ENCODE peak calls at places on chromosome 18, in seven cellular contexts. One of them, this sample, is unnamed.

GRCh38 chr18:21997207-21998143 is 171.9 kb upstream of the GATA6 start:
- DNase-seq in CD8-positive, alpha-beta memory T cell: no peak
- DNase-seq in HL-60: peak; percentile 69
- DNase-seq in stomach: no peak
- DNase-seq in CD4-positive, alpha-beta T cell: no peak
- DNase-seq in Panc1: peak; percentile 46
- DNase-seq in IMR-90: peak; percentile 42
- DNase-seq in this sample: no peak

GRCh38 chr18:51345848-51346391 is 148.4 kb upstream of the MEX3C start:
- DNase-seq in CD8-positive, alpha-beta memory T cell: no peak
- DNase-seq in HL-60: no peak
- DNase-seq in stomach: no peak
- DNase-seq in CD4-positive, alpha-beta T cell: no peak
- DNase-seq in Panc1: no peak
- DNase-seq in IMR-90: no peak
- DNase-seq in this sample: no peak

GRCh38 chr18:39494211-39494896 is 1928.8 kb upstream of the CELF4 start:
- DNase-seq in CD8-positive, alpha-beta memory T cell: no peak
- DNase-seq in HL-60: no peak
- DNase-seq in stomach: no peak
- DNase-seq in CD4-positive, alpha-beta T cell: no peak
- DNase-seq in Panc1: no peak
- DNase-seq in IMR-90: no peak
- DNase-seq in this sample: no peak

GRCh38 chr18:74498712-74499629 is 2.8 kb downstream of the CNDP2 start:
- DNase-seq in CD8-positive, alpha-beta memory T cell: peak; percentile 68
- DNase-seq in HL-60: peak; percentile 92
- DNase-seq in stomach: peak; percentile 72
- DNase-seq in CD4-positive, alpha-beta T cell: peak; percentile 68
- DNase-seq in Panc1: no peak
- DNase-seq in IMR-90: no peak
- DNase-seq in this sample: peak; percentile 86

GRCh38 chr18:79902640-79903039 is 48.8 kb downstream of the SLC66A2 start:
- DNase-seq in CD8-positive, alpha-beta memory T cell: no peak
- DNase-seq in HL-60: no peak
- DNase-seq in stomach: no peak
- DNase-seq in CD4-positive, alpha-beta T cell: no peak
- DNase-seq in Panc1: no peak
- DNase-seq in IMR-90: no peak
- DNase-seq in this sample: peak; percentile 43

GRCh38 chr18:32613821-32614220 is 143.1 kb upstream of the GAREM1 start:
- DNase-seq in CD8-positive, alpha-beta memory T cell: no peak
- DNase-seq in HL-60: no peak
- DNase-seq in stomach: no peak
- DNase-seq in CD4-positive, alpha-beta T cell: no peak
- DNase-seq in Panc1: no peak
- DNase-seq in IMR-90: no peak
- DNase-seq in this sample: no peak

GRCh38 chr18:28793911-28794310 is 617.0 kb upstream of the CDH2 start:
- DNase-seq in CD8-positive, alpha-beta memory T cell: no peak
- DNase-seq in HL-60: no peak
- DNase-seq in stomach: no peak
- DNase-seq in CD4-positive, alpha-beta T cell: no peak
- DNase-seq in Panc1: no peak
- DNase-seq in IMR-90: no peak
- DNase-seq in this sample: no peak

GRCh38 chr18:32271649-32272324 is 81.9 kb downstream of the MEP1B start:
- DNase-seq in CD8-positive, alpha-beta memory T cell: no peak
- DNase-seq in HL-60: peak; percentile 25
- DNase-seq in stomach: no peak
- DNase-seq in CD4-positive, alpha-beta T cell: no peak
- DNase-seq in Panc1: peak; percentile 5
- DNase-seq in IMR-90: peak; percentile 55
- DNase-seq in this sample: no peak

GRCh38 chr18:5159080-5159479 is 38.0 kb downstream of the AKAIN1 start:
- DNase-seq in CD8-positive, alpha-beta memory T cell: no peak
- DNase-seq in HL-60: no peak
- DNase-seq in stomach: no peak
- DNase-seq in CD4-positive, alpha-beta T cell: peak; percentile 3
- DNase-seq in Panc1: no peak
- DNase-seq in IMR-90: no peak
- DNase-seq in this sample: no peak

GRCh38 chr18:42048150-42048549 is 93.1 kb downstream of the PIK3C3 start:
- DNase-seq in CD8-positive, alpha-beta memory T cell: no peak
- DNase-seq in HL-60: peak; percentile 66
- DNase-seq in stomach: no peak
- DNase-seq in CD4-positive, alpha-beta T cell: no peak
- DNase-seq in Panc1: no peak
- DNase-seq in IMR-90: peak; percentile 93
- DNase-seq in this sample: no peak

GRCh38 chr18:28735731-28736130 is 558.8 kb upstream of the CDH2 start:
- DNase-seq in CD8-positive, alpha-beta memory T cell: no peak
- DNase-seq in HL-60: no peak
- DNase-seq in stomach: no peak
- DNase-seq in CD4-positive, alpha-beta T cell: no peak
- DNase-seq in Panc1: no peak
- DNase-seq in IMR-90: peak; percentile 89
- DNase-seq in this sample: no peak

GRCh38 chr18:31740180-31740579 is 20.5 kb downstream of the SLC25A52 start:
- DNase-seq in CD8-positive, alpha-beta memory T cell: no peak
- DNase-seq in HL-60: no peak
- DNase-seq in stomach: peak; percentile 39
- DNase-seq in CD4-positive, alpha-beta T cell: no peak
- DNase-seq in Panc1: no peak
- DNase-seq in IMR-90: no peak
- DNase-seq in this sample: no peak

GRCh38 chr18:59388180-59388579 is 29.1 kb upstream of the LMAN1 start:
- DNase-seq in CD8-positive, alpha-beta memory T cell: no peak
- DNase-seq in HL-60: no peak
- DNase-seq in stomach: no peak
- DNase-seq in CD4-positive, alpha-beta T cell: no peak
- DNase-seq in Panc1: no peak
- DNase-seq in IMR-90: no peak
- DNase-seq in this sample: no peak

GRCh38 chr18:22504251-22504650 is 86.5 kb upstream of the CTAGE1 start:
- DNase-seq in CD8-positive, alpha-beta memory T cell: no peak
- DNase-seq in HL-60: no peak
- DNase-seq in stomach: no peak
- DNase-seq in CD4-positive, alpha-beta T cell: no peak
- DNase-seq in Panc1: no peak
- DNase-seq in IMR-90: no peak
- DNase-seq in this sample: no peak

DNA sequence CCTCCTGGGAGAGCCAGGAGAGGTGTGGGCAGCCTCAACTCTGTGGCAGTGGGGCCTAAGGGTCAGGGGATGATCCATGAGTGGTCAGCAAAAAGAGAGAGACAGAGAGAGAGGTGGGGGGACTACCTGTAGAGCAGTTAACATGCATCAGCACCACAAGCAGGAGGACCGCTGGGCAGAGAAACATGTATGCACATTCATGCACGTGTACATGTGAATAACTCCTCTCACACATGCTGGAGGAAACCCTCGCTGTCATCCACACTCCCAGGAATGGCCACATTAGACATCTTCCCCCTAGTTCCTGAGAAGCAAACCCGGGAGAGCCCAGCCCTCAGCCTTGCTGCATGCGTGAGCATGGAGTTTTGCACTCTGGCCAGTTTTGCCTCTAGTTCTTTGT is 166.1 kb downstream of the SMAD7 start:
- DNase-seq in CD8-positive, alpha-beta memory T cell: no peak
- DNase-seq in HL-60: no peak
- DNase-seq in stomach: no peak
- DNase-seq in CD4-positive, alpha-beta T cell: no peak
- DNase-seq in Panc1: no peak
- DNase-seq in IMR-90: no peak
- DNase-seq in this sample: no peak
- H3K27ac ChIP-seq in CD8-positive, alpha-beta memory T cell: no peak overlapping the region
- H3K27ac ChIP-seq in HL-60: no peak overlapping the region
- H3K27ac ChIP-seq in stomach: peak overlapping the region; percentile 12
- H3K27ac ChIP-seq in CD4-positive, alpha-beta T cell: no peak overlapping the region
- H3K27ac ChIP-seq in Panc1: no peak overlapping the region
- H3K27ac ChIP-seq in IMR-90: no peak overlapping the region
- H3K27ac ChIP-seq in this sample: no peak overlapping the region

DNA sequence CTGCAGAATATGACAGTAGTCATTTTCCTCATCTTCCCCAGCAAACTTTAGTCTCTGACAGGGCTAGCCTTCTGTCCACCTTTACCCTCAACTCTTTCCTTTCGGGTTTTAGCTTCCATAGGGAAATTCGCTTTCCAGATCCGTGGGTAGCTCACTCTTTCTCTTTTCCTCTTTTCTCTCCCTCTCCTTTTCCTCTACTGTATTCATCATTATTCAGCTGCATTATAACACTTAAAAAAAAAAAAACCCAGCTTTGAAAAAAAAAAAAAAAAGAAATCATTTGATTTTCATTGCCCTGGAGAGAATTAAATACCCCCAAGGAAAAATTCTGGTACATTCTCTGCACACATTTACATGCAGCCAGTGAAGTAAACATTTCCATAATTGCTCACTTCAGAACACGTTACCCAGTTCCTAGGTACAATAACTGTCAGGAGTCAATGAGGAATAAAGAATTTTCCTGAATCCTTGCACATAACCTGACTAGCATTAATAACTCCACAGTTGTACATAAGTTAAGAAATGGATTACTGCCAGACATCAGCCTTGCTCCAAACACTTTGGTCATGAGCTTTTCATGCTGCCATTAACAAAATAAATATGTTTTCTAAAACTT is 63.5 kb downstream of the ZNF521 start:
- DNase-seq in CD8-positive, alpha-beta memory T cell: no peak
- DNase-seq in HL-60: no peak
- DNase-seq in stomach: no peak
- DNase-seq in CD4-positive, alpha-beta T cell: no peak
- DNase-seq in Panc1: no peak
- DNase-seq in IMR-90: no peak
- DNase-seq in this sample: no peak
- H3K27ac ChIP-seq in CD8-positive, alpha-beta memory T cell: no peak overlapping the region
- H3K27ac ChIP-seq in HL-60: no peak overlapping the region
- H3K27ac ChIP-seq in stomach: no peak overlapping the region
- H3K27ac ChIP-seq in CD4-positive, alpha-beta T cell: no peak overlapping the region
- H3K27ac ChIP-seq in Panc1: no peak overlapping the region
- H3K27ac ChIP-seq in IMR-90: no peak overlapping the region
- H3K27ac ChIP-seq in this sample: no peak overlapping the region

GRCh38 chr18:75874401-75875093 is 447.0 kb upstream of the SMIM21 start:
- DNase-seq in CD8-positive, alpha-beta memory T cell: no peak
- DNase-seq in HL-60: no peak
- DNase-seq in stomach: no peak
- DNase-seq in CD4-positive, alpha-beta T cell: no peak
- DNase-seq in Panc1: no peak
- DNase-seq in IMR-90: no peak
- DNase-seq in this sample: no peak
- H3K27ac ChIP-seq in CD8-positive, alpha-beta memory T cell: no peak overlapping the region
- H3K27ac ChIP-seq in HL-60: no peak overlapping the region
- H3K27ac ChIP-seq in stomach: peak overlapping the region; percentile 34
- H3K27ac ChIP-seq in CD4-positive, alpha-beta T cell: no peak overlapping the region
- H3K27ac ChIP-seq in Panc1: no peak overlapping the region
- H3K27ac ChIP-seq in IMR-90: no peak overlapping the region
- H3K27ac ChIP-seq in this sample: peak overlapping the region; percentile 56

GRCh38 chr18:57533901-57534300 is 52.6 kb downstream of the FECH start:
- DNase-seq in CD8-positive, alpha-beta memory T cell: no peak
- DNase-seq in HL-60: no peak
- DNase-seq in stomach: no peak
- DNase-seq in CD4-positive, alpha-beta T cell: no peak
- DNase-seq in Panc1: no peak
- DNase-seq in IMR-90: no peak
- DNase-seq in this sample: no peak

GRCh38 chr18:57533399-57533884 is 53.1 kb downstream of the FECH start:
- DNase-seq in CD8-positive, alpha-beta memory T cell: no peak
- DNase-seq in HL-60: no peak
- DNase-seq in stomach: no peak
- DNase-seq in CD4-positive, alpha-beta T cell: no peak
- DNase-seq in Panc1: no peak
- DNase-seq in IMR-90: peak; percentile 3
- DNase-seq in this sample: no peak

GRCh38 chr18:57534535-57534934 is 52.0 kb downstream of the FECH start:
- DNase-seq in CD8-positive, alpha-beta memory T cell: no peak
- DNase-seq in HL-60: no peak
- DNase-seq in stomach: no peak
- DNase-seq in CD4-positive, alpha-beta T cell: no peak
- DNase-seq in Panc1: no peak
- DNase-seq in IMR-90: no peak
- DNase-seq in this sample: no peak

GRCh38 chr18:57529151-57529550 is 57.4 kb downstream of the FECH start:
- DNase-seq in CD8-positive, alpha-beta memory T cell: no peak
- DNase-seq in HL-60: no peak
- DNase-seq in stomach: no peak
- DNase-seq in CD4-positive, alpha-beta T cell: no peak
- DNase-seq in Panc1: no peak
- DNase-seq in IMR-90: no peak
- DNase-seq in this sample: no peak

DNA sequence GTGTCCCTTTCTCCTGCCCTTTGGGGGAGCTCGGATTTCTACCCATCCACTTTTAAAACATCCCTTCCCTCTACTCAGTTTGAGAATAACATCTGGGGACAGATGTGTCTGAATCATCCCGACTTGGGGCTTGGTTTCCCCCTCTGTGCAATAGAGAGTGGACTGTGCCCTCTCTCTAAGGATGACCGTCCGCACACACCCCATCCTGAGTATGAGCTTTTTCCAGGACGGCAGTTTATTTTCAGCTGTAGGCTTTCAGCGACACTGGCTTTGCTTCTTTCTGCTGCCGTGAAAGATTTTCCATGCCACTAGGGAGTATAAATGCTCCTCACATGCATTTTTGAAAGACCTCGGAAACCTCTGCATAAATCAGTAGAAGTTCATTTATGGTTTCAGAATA is 53.5 kb downstream of the FECH start:
- DNase-seq in CD8-positive, alpha-beta memory T cell: no peak
- DNase-seq in HL-60: no peak
- DNase-seq in stomach: no peak
- DNase-seq in CD4-positive, alpha-beta T cell: no peak
- DNase-seq in Panc1: no peak
- DNase-seq in IMR-90: no peak
- DNase-seq in this sample: no peak
- H3K27ac ChIP-seq in CD8-positive, alpha-beta memory T cell: no peak overlapping the region
- H3K27ac ChIP-seq in HL-60: no peak overlapping the region
- H3K27ac ChIP-seq in stomach: no peak overlapping the region
- H3K27ac ChIP-seq in CD4-positive, alpha-beta T cell: no peak overlapping the region
- H3K27ac ChIP-seq in Panc1: no peak overlapping the region
- H3K27ac ChIP-seq in IMR-90: no peak overlapping the region
- H3K27ac ChIP-seq in this sample: no peak overlapping the region

DNA sequence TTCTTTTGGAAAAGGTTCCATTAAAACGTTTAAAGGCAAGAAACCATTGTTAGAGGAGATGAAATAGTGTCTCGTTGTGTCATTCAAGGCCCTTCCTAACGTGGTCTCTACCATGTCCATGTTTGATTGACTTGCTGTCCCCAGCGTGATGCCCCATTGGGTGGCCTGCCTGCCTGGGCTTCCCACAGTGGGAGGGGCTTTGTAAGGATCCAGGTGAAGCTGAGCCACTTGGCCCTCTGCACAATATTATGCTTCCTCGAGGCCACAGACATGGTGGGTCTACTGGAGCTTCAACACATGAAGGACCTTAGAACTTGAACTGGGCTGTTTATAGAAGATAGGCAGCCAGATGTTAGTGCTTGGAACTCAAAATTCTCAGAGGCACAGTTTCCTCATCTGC is 235.3 kb downstream of the FHOD3 start:
- DNase-seq in CD8-positive, alpha-beta memory T cell: no peak
- DNase-seq in HL-60: no peak
- DNase-seq in stomach: no peak
- DNase-seq in CD4-positive, alpha-beta T cell: no peak
- DNase-seq in Panc1: no peak
- DNase-seq in IMR-90: no peak
- DNase-seq in this sample: no peak
- H3K27ac ChIP-seq in CD8-positive, alpha-beta memory T cell: no peak overlapping the region
- H3K27ac ChIP-seq in HL-60: no peak overlapping the region
- H3K27ac ChIP-seq in stomach: no peak overlapping the region
- H3K27ac ChIP-seq in CD4-positive, alpha-beta T cell: no peak overlapping the region
- H3K27ac ChIP-seq in Panc1: no peak overlapping the region
- H3K27ac ChIP-seq in IMR-90: no peak overlapping the region
- H3K27ac ChIP-seq in this sample: no peak overlapping the region

This sample was measured in Peyer's patch.